ENCODE peak calls at places on chromosomes 2 and 18, in seven cellular contexts. T, W, R, H, Y, Q and P are unnamed samples.

GRCh38 chr2:159012142-159012541 is 43.7 kb downstream of the TANC1 start:
- DNase-seq in T (no peak), W (no peak), R (no peak), H (no peak), Y (no peak), Q (no peak), P (no peak)

GRCh38 chr2:229445013-229445412 is 173.9 kb upstream of the PID1 start:
- DNase-seq in T (peak), W (no peak), R (peak), H (peak), Y (peak), Q (peak), P (peak)

GRCh38 chr18:70181015-70181414 is 24.5 kb downstream of the RTTN start:
- DNase-seq in T (peak), W (no peak), R (no peak), H (no peak), Y (no peak), Q (peak), P (no peak)

GRCh38 chr18:68803371-68803770 is 5.5 kb downstream of the CCDC102B start:
- DNase-seq in T (no peak), W (no peak), R (peak), H (no peak), Y (peak), Q (peak), P (peak)

GRCh38 chr2:83613178-83613577 is 845.9 kb downstream of the SUCLG1 start:
- DNase-seq in T (no peak), W (no peak), R (no peak), H (no peak), Y (no peak), Q (no peak), P (no peak)

GRCh38 chr18:24869285-24869684 is 408.8 kb downstream of the HRH4 start:
- DNase-seq in T (no peak), W (no peak), R (no peak), H (no peak), Y (no peak), Q (no peak), P (no peak)

GRCh38 chr2:198913394-198914152 is 544.2 kb downstream of the SATB2 start:
- DNase-seq in T (no peak), W (no peak), R (no peak), H (no peak), Y (no peak), Q (no peak), P (no peak)

GRCh38 chr18:75554112-75554511 is 126.6 kb upstream of the SMIM21 start:
- DNase-seq in T (no peak), W (no peak), R (no peak), H (no peak), Y (no peak), Q (no peak), P (no peak)

GRCh38 chr18:24704921-24705620 is 244.6 kb downstream of the HRH4 start:
- DNase-seq in T (no peak), W (no peak), R (no peak), H (no peak), Y (no peak), Q (no peak), P (no peak)

GRCh38 chr18:9730786-9731185 is 22.7 kb downstream of the RAB31 start:
- DNase-seq in T (no peak), W (no peak), R (no peak), H (no peak), Y (no peak), Q (no peak), P (no peak)

GRCh38 chr2:182897137-182897536 is 30.7 kb upstream of the FRZB start:
- DNase-seq in T (no peak), W (no peak), R (no peak), H (no peak), Y (no peak), Q (peak), P (no peak)

GRCh38 chr2:62029910-62030309 is 124.4 kb downstream of the COMMD1 start:
- DNase-seq in T (no peak), W (no peak), R (no peak), H (no peak), Y (no peak), Q (no peak), P (no peak)

GRCh38 chr2:113986886-113987285 is 97.0 kb downstream of the ACTR3 start:
- DNase-seq in T (no peak), W (no peak), R (no peak), H (no peak), Y (no peak), Q (no peak), P (no peak)

GRCh38 chr2:84865181-84865783 is 15.6 kb downstream of the TRABD2A start:
- DNase-seq in T (peak), W (no peak), R (no peak), H (no peak), Y (no peak), Q (no peak), P (no peak)

GRCh38 chr2:217105733-217106649 is 246.1 kb upstream of the TNP1 start:
- DNase-seq in T (peak), W (peak), R (no peak), H (no peak), Y (no peak), Q (peak), P (no peak)

GRCh38 chr2:127381762-127382161 is 6.0 kb downstream of the MAP3K2 start:
- DNase-seq in T (peak), W (no peak), R (no peak), H (no peak), Y (no peak), Q (no peak), P (no peak)

GRCh38 chr2:64228126-64228678 is 84.0 kb upstream of the PELI1 start:
- DNase-seq in T (peak), W (peak), R (peak), H (peak), Y (peak), Q (peak), P (peak)

GRCh38 chr2:64228923-64229322 is 84.7 kb upstream of the PELI1 start:
- DNase-seq in T (no peak), W (no peak), R (no peak), H (no peak), Y (no peak), Q (no peak), P (no peak)

GRCh38 chr2:64225491-64225890 is 81.3 kb upstream of the PELI1 start:
- DNase-seq in T (peak), W (no peak), R (no peak), H (no peak), Y (no peak), Q (peak), P (no peak)

GRCh38 chr2:64226611-64227010 is 82.4 kb upstream of the PELI1 start:
- DNase-seq in T (peak), W (no peak), R (no peak), H (no peak), Y (no peak), Q (no peak), P (no peak)

GRCh38 chr2:64227603-64228125 is 83.4 kb upstream of the PELI1 start:
- DNase-seq in T (no peak), W (no peak), R (no peak), H (no peak), Y (no peak), Q (no peak), P (no peak)
- H3K27ac ChIP-seq in T (no peak), W (peak), R (peak), H (peak), Y (peak), Q (no peak), P (peak)

GRCh38 chr18:26863122-26863879 is 2.2 kb downstream of the AQP4 start:
- DNase-seq in T (no peak), W (no peak), R (peak), H (peak), Y (peak), Q (no peak), P (peak)
- H3K4me3 ChIP-seq in T (peak), W (no peak), R (peak), H (peak), Y (peak), Q (peak), P (peak)

DNA sequence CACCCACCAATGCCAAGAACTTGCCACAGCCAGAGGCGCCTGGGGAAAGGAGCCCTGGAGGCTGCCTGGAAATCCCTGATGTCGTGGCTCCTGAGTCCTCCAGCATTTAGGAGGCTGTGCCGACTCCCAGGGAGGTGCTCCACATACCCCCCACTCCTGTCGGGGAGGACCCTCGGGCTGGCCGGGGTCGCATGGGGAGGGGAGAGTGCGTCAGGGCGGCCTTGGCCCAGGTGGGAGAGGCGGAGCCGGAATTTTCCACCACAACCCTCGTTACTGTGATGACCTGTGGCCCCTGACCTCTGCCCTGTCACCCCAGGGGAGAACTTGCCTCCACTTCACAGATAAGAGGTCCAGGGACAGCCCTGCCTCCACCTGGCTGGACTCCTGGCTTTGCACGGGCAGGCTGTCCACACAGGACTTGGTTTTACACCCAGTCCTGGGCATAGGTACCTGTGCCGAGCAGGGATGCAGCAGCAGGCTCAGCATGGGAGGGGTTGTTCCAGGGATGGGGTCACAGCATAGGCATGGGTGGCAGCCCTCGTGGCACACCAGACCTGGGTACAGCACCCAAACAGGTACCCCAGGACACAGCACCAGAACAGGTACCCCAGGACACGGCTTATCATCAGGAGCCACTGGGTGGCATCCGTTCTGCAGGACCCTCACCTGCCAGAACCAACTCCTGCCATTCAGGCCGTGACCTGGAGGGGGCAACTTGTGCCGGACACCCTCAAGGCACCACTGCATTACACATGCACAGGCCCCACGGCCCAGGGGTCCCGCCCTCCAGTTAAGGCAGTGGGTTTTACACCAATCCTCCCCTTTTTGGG is 12.3 kb upstream of the AGXT start:
- DNase-seq in T (no peak), W (peak), R (no peak), H (no peak), Y (no peak), Q (no peak), P (no peak)
- TF ChIP-seq CTCF in T (peak), W (peak), R (no peak), H (no peak), Y (peak), Q (peak), P (no peak)

DNA sequence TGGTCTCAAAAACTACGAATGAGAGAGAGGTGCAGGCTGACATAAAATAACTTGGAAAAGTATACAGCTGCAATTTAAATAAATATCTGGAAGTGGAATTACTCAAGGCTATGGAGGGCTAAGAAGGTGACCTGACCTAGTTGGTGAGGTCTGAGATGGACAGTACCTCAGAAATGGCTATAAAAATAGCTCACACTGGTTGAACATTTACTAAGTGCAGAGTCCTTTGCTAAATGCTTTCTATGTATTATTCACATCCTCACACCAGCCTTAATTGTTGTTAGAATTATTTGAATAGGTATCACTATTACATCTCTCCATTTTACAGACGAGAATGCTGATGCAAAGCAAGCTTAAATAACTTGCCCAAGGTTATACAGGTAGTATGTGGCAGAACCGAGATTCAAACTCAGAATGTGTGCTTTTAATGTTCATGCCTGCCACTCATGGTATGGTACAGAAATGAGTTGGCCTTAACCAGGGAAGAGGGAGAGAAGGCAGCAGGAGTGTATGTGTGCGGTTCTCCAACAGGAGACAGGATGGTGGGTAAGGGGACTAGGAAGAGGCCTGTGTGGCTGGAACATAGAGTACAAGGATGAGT is 37.4 kb downstream of the MRPL44 start:
- DNase-seq in T (no peak), W (no peak), R (no peak), H (no peak), Y (no peak), Q (no peak), P (no peak)
- H3K27ac ChIP-seq in T (no peak), W (no peak), R (no peak), H (no peak), Y (no peak), Q (no peak), P (no peak)

GRCh38 chr2:177342736-177343135 is 49.8 kb upstream of the AGPS start:
- DNase-seq in T (no peak), W (no peak), R (no peak), H (no peak), Y (no peak), Q (no peak), P (no peak)

GRCh38 chr2:177343773-177344172 is 48.8 kb upstream of the AGPS start:
- DNase-seq in T (no peak), W (no peak), R (no peak), H (no peak), Y (no peak), Q (no peak), P (no peak)

GRCh38 chr2:177347570-177347969 is 45.0 kb upstream of the AGPS start:
- DNase-seq in T (no peak), W (no peak), R (no peak), H (no peak), Y (no peak), Q (no peak), P (no peak)

GRCh38 chr2:177346192-177346591 is 46.4 kb upstream of the AGPS start:
- DNase-seq in T (no peak), W (no peak), R (no peak), H (no peak), Y (no peak), Q (no peak), P (no peak)

GRCh38 chr2:177344316-177344715 is 48.3 kb upstream of the AGPS start:
- DNase-seq in T (no peak), W (no peak), R (no peak), H (no peak), Y (no peak), Q (no peak), P (no peak)
- H3K4me3 ChIP-seq in T (no peak), W (no peak), R (no peak), H (no peak), Y (no peak), Q (no peak), P (no peak)

GRCh38 chr2:163345795-163346573 is 389.8 kb downstream of the FIGN start:
- DNase-seq in T (no peak), W (peak), R (peak), H (no peak), Y (no peak), Q (peak), P (no peak)
- TF ChIP-seq CTCF in T (peak), W (no peak), R (peak), H (peak), Y (peak), Q (peak), P (peak)

GRCh38 chr2:196046123-196046917 is 22.3 kb downstream of the DNAH7 start:
- DNase-seq in T (no peak), W (no peak), R (no peak), H (no peak), Y (no peak), Q (peak), P (no peak)
- H3K27ac ChIP-seq in T (no peak), W (no peak), R (no peak), H (no peak), Y (no peak), Q (no peak), P (no peak)

GRCh38 chr2:236934166-236934565 is 151.5 kb upstream of the COPS8 start:
- DNase-seq in T (no peak), W (no peak), R (no peak), H (no peak), Y (no peak), Q (no peak), P (no peak)

GRCh38 chr2:236933351-236933750 is 152.3 kb upstream of the COPS8 start:
- DNase-seq in T (no peak), W (no peak), R (no peak), H (no peak), Y (no peak), Q (no peak), P (no peak)

GRCh38 chr2:236932711-236933300 is 152.9 kb upstream of the COPS8 start:
- DNase-seq in T (no peak), W (no peak), R (no peak), H (no peak), Y (no peak), Q (no peak), P (no peak)

GRCh38 chr2:236928353-236929153 is 157.1 kb upstream of the COPS8 start:
- DNase-seq in T (no peak), W (no peak), R (no peak), H (no peak), Y (no peak), Q (no peak), P (no peak)
- H3K4me3 ChIP-seq in T (no peak), W (no peak), R (peak), H (peak), Y (peak), Q (no peak), P (no peak)

GRCh38 chr2:168116448-168116847 is 130.9 kb downstream of the STK39 start:
- DNase-seq in T (no peak), W (no peak), R (no peak), H (no peak), Y (no peak), Q (peak), P (no peak)
- TF ChIP-seq CTCF in T (no peak), W (peak), R (no peak), H (no peak), Y (no peak), Q (peak), P (no peak)